ENCODE peak calls at places on chromosomes 2 and 18, in nine cellular contexts. One of them, this sample, is unnamed.

GRCh38 chr2:135676031-135676430 is 65.6 kb upstream of the UBXN4 start:
- DNase-seq in RCC 7860: no peak
- DNase-seq in MCF 10A: peak
- DNase-seq in NCI-H345: no peak
- DNase-seq in GM19239: no peak
- DNase-seq in A549: no peak
- DNase-seq in Peyer's patch: no peak
- DNase-seq in activated effector memory CD4-positive, alpha-beta T cell treated with Interleukin-2 at 50 U/mL for 16 hours: no peak
- DNase-seq in hypothalamus: no peak
- DNase-seq in this sample: no peak

GRCh38 chr2:67867735-67868134 is 195.1 kb downstream of the C1D start:
- DNase-seq in RCC 7860: peak
- DNase-seq in NCI-H345: no peak
- DNase-seq in activated effector memory CD4-positive, alpha-beta T cell treated with Interleukin-2 at 50 U/mL for 16 hours: no peak
- DNase-seq in hypothalamus: no peak
- DNase-seq in MCF 10A: peak
- DNase-seq in Peyer's patch: no peak
- DNase-seq in GM19239: no peak
- DNase-seq in A549: no peak
- DNase-seq in this sample: no peak

GRCh38 chr2:41933585-41934322 is 114.1 kb upstream of the PKDCC start:
- DNase-seq in RCC 7860: peak
- DNase-seq in Peyer's patch: no peak
- DNase-seq in hypothalamus: no peak
- DNase-seq in MCF 10A: peak
- DNase-seq in A549: peak
- DNase-seq in NCI-H345: no peak
- DNase-seq in activated effector memory CD4-positive, alpha-beta T cell treated with Interleukin-2 at 50 U/mL for 16 hours: no peak
- DNase-seq in GM19239: no peak
- DNase-seq in this sample: no peak

GRCh38 chr18:37385846-37386435 is 179.7 kb downstream of the CELF4 start:
- DNase-seq in RCC 7860: peak
- DNase-seq in Peyer's patch: no peak
- DNase-seq in NCI-H345: peak
- DNase-seq in MCF 10A: peak
- DNase-seq in hypothalamus: no peak
- DNase-seq in activated effector memory CD4-positive, alpha-beta T cell treated with Interleukin-2 at 50 U/mL for 16 hours: no peak
- DNase-seq in A549: peak
- DNase-seq in GM19239: peak
- DNase-seq in this sample: no peak

GRCh38 chr2:74511104-74511989 is 2.9 kb upstream of the TLX2 start:
- DNase-seq in hypothalamus: no peak
- DNase-seq in MCF 10A: no peak
- DNase-seq in A549: no peak
- DNase-seq in NCI-H345: no peak
- DNase-seq in activated effector memory CD4-positive, alpha-beta T cell treated with Interleukin-2 at 50 U/mL for 16 hours: no peak
- DNase-seq in RCC 7860: no peak
- DNase-seq in GM19239: no peak
- DNase-seq in Peyer's patch: no peak
- DNase-seq in this sample: no peak

GRCh38 chr18:13218376-13219011 is at the start of gene LDLRAD4:
- DNase-seq in Peyer's patch: no peak
- DNase-seq in hypothalamus: peak
- DNase-seq in GM19239: no peak
- DNase-seq in NCI-H345: peak
- DNase-seq in RCC 7860: no peak
- DNase-seq in activated effector memory CD4-positive, alpha-beta T cell treated with Interleukin-2 at 50 U/mL for 16 hours: peak
- DNase-seq in A549: no peak
- DNase-seq in MCF 10A: no peak
- DNase-seq in this sample: no peak

GRCh38 chr2:28626891-28627421 is 124.7 kb upstream of the PPP1CB start:
- DNase-seq in A549: no peak
- DNase-seq in Peyer's patch: no peak
- DNase-seq in NCI-H345: no peak
- DNase-seq in GM19239: no peak
- DNase-seq in MCF 10A: no peak
- DNase-seq in activated effector memory CD4-positive, alpha-beta T cell treated with Interleukin-2 at 50 U/mL for 16 hours: no peak
- DNase-seq in RCC 7860: no peak
- DNase-seq in hypothalamus: no peak
- DNase-seq in this sample: peak

GRCh38 chr2:28566441-28567075 is 70.7 kb downstream of the PLB1 start:
- DNase-seq in RCC 7860: peak
- DNase-seq in MCF 10A: peak
- DNase-seq in NCI-H345: peak
- DNase-seq in A549: peak
- DNase-seq in activated effector memory CD4-positive, alpha-beta T cell treated with Interleukin-2 at 50 U/mL for 16 hours: peak
- DNase-seq in hypothalamus: peak
- DNase-seq in GM19239: peak
- DNase-seq in Peyer's patch: peak
- DNase-seq in this sample: peak

GRCh38 chr2:174827371-174828369 is 63.4 kb upstream of the CHRNA1 start:
- DNase-seq in RCC 7860: no peak
- DNase-seq in activated effector memory CD4-positive, alpha-beta T cell treated with Interleukin-2 at 50 U/mL for 16 hours: no peak
- DNase-seq in GM19239: no peak
- DNase-seq in hypothalamus: peak
- DNase-seq in MCF 10A: no peak
- DNase-seq in NCI-H345: no peak
- DNase-seq in A549: no peak
- DNase-seq in Peyer's patch: no peak
- DNase-seq in this sample: no peak

GRCh38 chr2:160281213-160281612 is 81.1 kb upstream of the ITGB6 start:
- DNase-seq in MCF 10A: no peak
- DNase-seq in GM19239: no peak
- DNase-seq in hypothalamus: no peak
- DNase-seq in Peyer's patch: no peak
- DNase-seq in RCC 7860: no peak
- DNase-seq in activated effector memory CD4-positive, alpha-beta T cell treated with Interleukin-2 at 50 U/mL for 16 hours: no peak
- DNase-seq in A549: no peak
- DNase-seq in NCI-H345: no peak
- DNase-seq in this sample: no peak

GRCh38 chr2:231523451-231524266 is 6.6 kb downstream of the NMUR1 start:
- DNase-seq in Peyer's patch: no peak
- DNase-seq in MCF 10A: no peak
- DNase-seq in activated effector memory CD4-positive, alpha-beta T cell treated with Interleukin-2 at 50 U/mL for 16 hours: peak
- DNase-seq in hypothalamus: no peak
- DNase-seq in A549: no peak
- DNase-seq in NCI-H345: no peak
- DNase-seq in GM19239: no peak
- DNase-seq in RCC 7860: no peak
- DNase-seq in this sample: no peak

GRCh38 chr18:25348361-25349130 is 3.4 kb downstream of the ZNF521 start:
- DNase-seq in A549: no peak
- DNase-seq in NCI-H345: no peak
- DNase-seq in activated effector memory CD4-positive, alpha-beta T cell treated with Interleukin-2 at 50 U/mL for 16 hours: no peak
- DNase-seq in GM19239: no peak
- DNase-seq in Peyer's patch: no peak
- DNase-seq in RCC 7860: no peak
- DNase-seq in MCF 10A: no peak
- DNase-seq in hypothalamus: no peak
- DNase-seq in this sample: no peak

GRCh38 chr2:218876562-218877219 is 4.0 kb upstream of the WNT10A start:
- DNase-seq in NCI-H345: peak
- DNase-seq in activated effector memory CD4-positive, alpha-beta T cell treated with Interleukin-2 at 50 U/mL for 16 hours: peak
- DNase-seq in RCC 7860: peak
- DNase-seq in GM19239: peak
- DNase-seq in hypothalamus: peak
- DNase-seq in Peyer's patch: peak
- DNase-seq in MCF 10A: peak
- DNase-seq in A549: peak
- DNase-seq in this sample: peak

GRCh38 chr2:197079414-197079813 is 152.9 kb upstream of the PGAP1 start:
- DNase-seq in A549: no peak
- DNase-seq in RCC 7860: no peak
- DNase-seq in GM19239: no peak
- DNase-seq in activated effector memory CD4-positive, alpha-beta T cell treated with Interleukin-2 at 50 U/mL for 16 hours: no peak
- DNase-seq in hypothalamus: peak
- DNase-seq in NCI-H345: no peak
- DNase-seq in MCF 10A: no peak
- DNase-seq in Peyer's patch: no peak
- DNase-seq in this sample: no peak

This sample was measured in mucosa of gallbladder.